ENCODE peak calls at places on chromosomes 1 and 21, in four cellular contexts. Q is PC-3, S is Panc1, A is prostate gland. G is an unnamed sample.

GRCh38 chr1:60118119-60118518 is 44.5 kb upstream of the C1orf87 start:
- DNase-seq in Q (no peak), S (no peak), A (no peak), G (no peak)

GRCh38 chr1:162185299-162185698 is 115.8 kb downstream of the NOS1AP start:
- DNase-seq in Q (no peak), S (no peak), A (no peak), G (no peak)

GRCh38 chr1:52927219-52928082 is at the start of gene SCP2:
- DNase-seq in Q (peak; percentile 79), S (no peak), A (peak; percentile 83), G (peak; percentile 77)

GRCh38 chr1:74681001-74681400 is 7.4 kb upstream of the ERICH3 start:
- DNase-seq in Q (no peak), S (no peak), A (no peak), G (no peak)

GRCh38 chr1:7127322-7128050 is 342.2 kb downstream of the CAMTA1 start:
- DNase-seq in Q (no peak), S (no peak), A (no peak), G (no peak)

GRCh38 chr1:31302749-31303441 is 6.1 kb downstream of the ZCCHC17 start:
- DNase-seq in Q (no peak), S (no peak), A (no peak), G (no peak)

GRCh38 chr21:25837545-25838263 is 102.9 kb downstream of the GABPA start:
- DNase-seq in Q (peak; percentile 88), S (no peak), A (no peak), G (no peak)

GRCh38 chr1:243831463-243831862 is 18.6 kb downstream of the AKT3 start:
- DNase-seq in Q (no peak), S (no peak), A (no peak), G (no peak)

GRCh38 chr1:99728494-99729235 is 37.8 kb downstream of the FRRS1 start:
- DNase-seq in Q (peak; percentile 73), S (no peak), A (no peak), G (peak; percentile 46)

GRCh38 chr1:59143824-59144223 is 153.1 kb upstream of the FGGY start:
- DNase-seq in Q (peak; percentile 36), S (no peak), A (no peak), G (no peak)

GRCh38 chr1:247390116-247390791 is 25.7 kb upstream of the NLRP3 start:
- DNase-seq in Q (peak; percentile 98), S (peak; percentile 61), A (peak; percentile 66), G (peak; percentile 85)

GRCh38 chr21:44354001-44354405 is 582 bp downstream of the TRPM2 start:
- DNase-seq in Q (no peak), S (no peak), A (no peak), G (no peak)

GRCh38 chr1:218374972-218375371 is 29.8 kb downstream of the TGFB2 start:
- DNase-seq in Q (peak; percentile 85), S (no peak), A (no peak), G (peak; percentile 8)

GRCh38 chr1:230517786-230518185 is 91.7 kb upstream of the PGBD5 start:
- DNase-seq in Q (peak; percentile 55), S (no peak), A (no peak), G (peak; percentile 30)

GRCh38 chr1:2999571-2999970 is 21.7 kb upstream of the ACTRT2 start:
- DNase-seq in Q (no peak), S (no peak), A (no peak), G (no peak)

GRCh38 chr1:8941906-8942305 is 3.8 kb upstream of the CA6 start:
- DNase-seq in Q (peak; percentile 79), S (peak; percentile 58), A (no peak), G (peak; percentile 88)

GRCh38 chr1:91755176-91755575 is 130.8 kb downstream of the TGFBR3 start:
- DNase-seq in Q (no peak), S (no peak), A (no peak), G (no peak)

GRCh38 chr1:159408862-159409400 is 23.1 kb upstream of the OR10J4 start:
- DNase-seq in Q (no peak), S (no peak), A (no peak), G (no peak)

GRCh38 chr1:160860840-160861505 is 1.7 kb downstream of the CD244 start:
- DNase-seq in Q (no peak), S (no peak), A (no peak), G (no peak)

GRCh38 chr1:156525856-156526479 is 25.4 kb upstream of the MEF2D start:
- DNase-seq in Q (no peak), S (no peak), A (no peak), G (no peak)

GRCh38 chr1:19169642-19170041 is 40.4 kb downstream of the UBR4 start:
- DNase-seq in Q (no peak), S (no peak), A (no peak), G (no peak)

GRCh38 chr1:156750191-156750931 is 1.1 kb downstream of the HDGF start:
- DNase-seq in Q (peak; percentile 84), S (no peak), A (peak; percentile 57), G (peak; percentile 81)

GRCh38 chr1:201493757-201494617 is 12.9 kb downstream of the CSRP1 start:
- DNase-seq in Q (no peak), S (no peak), A (peak; percentile 73), G (no peak)

GRCh38 chr1:50126962-50127715 is 18.4 kb downstream of the ELAVL4 start:
- DNase-seq in Q (no peak), S (no peak), A (no peak), G (no peak)

GRCh38 chr1:22652881-22653316 is at the start of gene C1QB:
- DNase-seq in Q (no peak), S (no peak), A (no peak), G (no peak)

GRCh38 chr1:61143821-61144220 is 61.5 kb downstream of the NFIA start:
- DNase-seq in Q (peak; percentile 75), S (no peak), A (no peak), G (no peak)

GRCh38 chr1:59029366-59029765 is 245.5 kb upstream of the JUN start:
- DNase-seq in Q (no peak), S (no peak), A (no peak), G (no peak)

GRCh38 chr1:239960387-239960786 is 131.3 kb upstream of the FMN2 start:
- DNase-seq in Q (no peak), S (no peak), A (no peak), G (no peak)

GRCh38 chr21:30408782-30409494 is 13.1 kb downstream of the KRTAP13-1 start:
- DNase-seq in Q (peak; percentile 93), S (no peak), A (peak; percentile 74), G (peak; percentile 23)

GRCh38 chr1:116981521-116982037 is 20.0 kb upstream of the CD101 start:
- DNase-seq in Q (no peak), S (no peak), A (no peak), G (no peak)

GRCh38 chr21:42530167-42530518 is 16.5 kb downstream of the SLC37A1 start:
- DNase-seq in Q (no peak), S (no peak), A (no peak), G (no peak)

GRCh38 chr1:195590649-195591048 is 1017.6 kb downstream of the KCNT2 start:
- DNase-seq in Q (peak; percentile 37), S (no peak), A (no peak), G (no peak)

GRCh38 chr21:27423073-27423472 is 456.2 kb upstream of the ADAMTS5 start:
- DNase-seq in Q (peak; percentile 7), S (no peak), A (no peak), G (no peak)

GRCh38 chr1:245084551-245084950 is 70.2 kb upstream of the KIF26B start:
- DNase-seq in Q (no peak), S (no peak), A (no peak), G (no peak)

GRCh38 chr1:94362466-94363058 is 55.6 kb upstream of the ABCD3 start:
- DNase-seq in Q (peak; percentile 70), S (no peak), A (no peak), G (no peak)

GRCh38 chr1:168987330-168987729 is 119.2 kb upstream of the ATP1B1 start:
- DNase-seq in Q (no peak), S (no peak), A (no peak), G (no peak)

GRCh38 chr1:24673336-24673735 is 30.2 kb downstream of the SRRM1 start:
- DNase-seq in Q (no peak), S (no peak), A (no peak), G (peak; percentile 18)
- H3K27ac ChIP-seq in Q (no peak overlapping the region), S (no peak overlapping the region), A (no peak overlapping the region), G (peak overlapping the region; percentile 32)

GRCh38 chr1:165925498-165926079 is 98.2 kb downstream of the UCK2 start:
- DNase-seq in Q (no peak), S (no peak), A (no peak), G (no peak)
- TF ChIP-seq CTCF in Q (no peak), S (no peak), A (no peak), G (no peak)

GRCh38 chr1:187958207-187958606 is 1129.5 kb downstream of the PLA2G4A start:
- DNase-seq in Q (no peak), S (no peak), A (no peak), G (no peak)
- H3K27ac ChIP-seq in Q (no peak overlapping the region), S (no peak overlapping the region), A (no peak overlapping the region), G (no peak overlapping the region)

DNA sequence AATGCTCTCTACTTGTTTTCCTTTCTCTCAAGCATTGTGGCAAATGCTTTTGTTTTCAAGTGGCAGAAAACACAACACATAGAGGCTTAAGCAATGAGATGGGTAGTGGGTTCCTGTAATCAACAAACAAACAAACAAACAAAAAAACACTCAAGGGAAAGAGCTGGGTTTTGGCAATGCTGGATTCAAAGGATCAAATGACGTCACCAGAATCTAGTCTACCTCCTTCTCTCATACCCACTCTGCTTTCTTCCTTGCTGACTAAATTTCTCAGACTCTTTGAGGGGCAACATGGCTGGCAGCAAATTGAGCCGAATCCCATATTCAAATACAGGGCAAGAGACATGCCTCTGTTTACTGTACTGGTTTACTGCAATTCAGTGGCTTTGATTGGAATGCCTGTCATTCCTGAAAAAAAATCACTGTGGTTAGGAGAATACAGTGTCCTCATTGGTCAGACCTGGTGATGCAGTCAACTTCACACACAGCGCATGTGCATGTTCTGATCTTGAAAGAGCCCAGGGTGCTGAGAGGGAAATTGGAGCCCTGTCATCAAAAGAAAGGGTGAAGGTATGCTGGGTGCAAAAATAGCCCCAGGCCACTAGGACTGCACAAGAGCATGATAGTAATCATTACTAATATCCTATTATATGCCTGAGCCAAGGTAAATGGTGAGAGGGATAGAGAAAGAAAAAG is 356.2 kb downstream of the KCTD3 start:
- DNase-seq in Q (peak; percentile 41), S (no peak), A (no peak), G (peak; percentile 4)
- TF ChIP-seq CTCF in Q (no peak), S (no peak), A (no peak), G (no peak)

GRCh38 chr1:211612786-211613107 is 33.8 kb upstream of the SLC30A1 start:
- DNase-seq in Q (no peak), S (no peak), A (no peak), G (no peak)
- H3K27ac ChIP-seq in Q (no peak overlapping the region), S (no peak overlapping the region), A (peak overlapping the region; percentile 25), G (peak overlapping the region; percentile 79)

GRCh38 chr1:41762251-41762650 is 156.5 kb downstream of the HIVEP3 start:
- DNase-seq in Q (no peak), S (no peak), A (no peak), G (no peak)
- TF ChIP-seq CTCF in Q (no peak), S (no peak), A (no peak), G (no peak)

GRCh38 chr1:67766117-67766978 is 66.9 kb downstream of the GNG12 start:
- DNase-seq in Q (peak; percentile 62), S (no peak), A (no peak), G (peak; percentile 54)
- H3K27ac ChIP-seq in Q (peak overlapping the region; percentile 33), S (peak overlapping the region; percentile 48), A (no peak overlapping the region), G (peak overlapping the region; percentile 67)